ENCODE peak calls at places on chromosomes 11 and 22, in eight cellular contexts. One of them, this sample, is unnamed.

GRCh38 chr22:48307941-48308340 is 1519.7 kb downstream of the BRD1 start:
- DNase-seq in WTC11: no peak
- DNase-seq in germinal center: no peak
- DNase-seq in HT-29: no peak
- DNase-seq in HTR-8/SVneo: no peak
- DNase-seq in stimulated activated CD4-positive, alpha-beta T cell treated with anti-CD3 and anti-CD28 coated beads, Interleukin-4, amount 100 ng/mL, for 24 hours: no peak
- DNase-seq in NCI-H2081: no peak
- DNase-seq in left colon: no peak
- DNase-seq in this sample: no peak

GRCh38 chr11:121466063-121466794 is 13.5 kb upstream of the SORL1-AS1 start:
- DNase-seq in stimulated activated CD4-positive, alpha-beta T cell treated with anti-CD3 and anti-CD28 coated beads, Interleukin-4, amount 100 ng/mL, for 24 hours: peak
- DNase-seq in WTC11: peak
- DNase-seq in germinal center: no peak
- DNase-seq in HTR-8/SVneo: peak
- DNase-seq in NCI-H2081: peak
- DNase-seq in left colon: peak
- DNase-seq in HT-29: peak
- DNase-seq in this sample: no peak

GRCh38 chr11:72642815-72643511 is 31.3 kb downstream of the PDE2A start:
- DNase-seq in left colon: peak
- DNase-seq in WTC11: peak
- DNase-seq in HT-29: peak
- DNase-seq in NCI-H2081: peak
- DNase-seq in germinal center: peak
- DNase-seq in HTR-8/SVneo: peak
- DNase-seq in stimulated activated CD4-positive, alpha-beta T cell treated with anti-CD3 and anti-CD28 coated beads, Interleukin-4, amount 100 ng/mL, for 24 hours: peak
- DNase-seq in this sample: peak

GRCh38 chr11:11624926-11625325 is 3.1 kb upstream of the GALNT18 start:
- DNase-seq in stimulated activated CD4-positive, alpha-beta T cell treated with anti-CD3 and anti-CD28 coated beads, Interleukin-4, amount 100 ng/mL, for 24 hours: no peak
- DNase-seq in left colon: no peak
- DNase-seq in WTC11: no peak
- DNase-seq in HTR-8/SVneo: no peak
- DNase-seq in germinal center: no peak
- DNase-seq in HT-29: no peak
- DNase-seq in NCI-H2081: no peak
- DNase-seq in this sample: no peak

GRCh38 chr22:47060718-47061117 is 298.3 kb downstream of the TBC1D22A start:
- DNase-seq in left colon: no peak
- DNase-seq in germinal center: no peak
- DNase-seq in HTR-8/SVneo: no peak
- DNase-seq in HT-29: no peak
- DNase-seq in NCI-H2081: no peak
- DNase-seq in WTC11: no peak
- DNase-seq in stimulated activated CD4-positive, alpha-beta T cell treated with anti-CD3 and anti-CD28 coated beads, Interleukin-4, amount 100 ng/mL, for 24 hours: no peak
- DNase-seq in this sample: no peak

GRCh38 chr11:45662665-45663485 is 2.5 kb downstream of the CHST1 start:
- DNase-seq in germinal center: no peak
- DNase-seq in NCI-H2081: peak
- DNase-seq in WTC11: no peak
- DNase-seq in HTR-8/SVneo: no peak
- DNase-seq in left colon: no peak
- DNase-seq in stimulated activated CD4-positive, alpha-beta T cell treated with anti-CD3 and anti-CD28 coated beads, Interleukin-4, amount 100 ng/mL, for 24 hours: peak
- DNase-seq in HT-29: no peak
- DNase-seq in this sample: no peak

GRCh38 chr22:35914665-35915476 is 113.8 kb downstream of the RBFOX2 start:
- DNase-seq in stimulated activated CD4-positive, alpha-beta T cell treated with anti-CD3 and anti-CD28 coated beads, Interleukin-4, amount 100 ng/mL, for 24 hours: no peak
- DNase-seq in WTC11: peak
- DNase-seq in left colon: peak
- DNase-seq in NCI-H2081: peak
- DNase-seq in HT-29: peak
- DNase-seq in HTR-8/SVneo: peak
- DNase-seq in germinal center: no peak
- DNase-seq in this sample: no peak

GRCh38 chr11:60947666-60948065 is 4.3 kb downstream of the SLC15A3 start:
- DNase-seq in HTR-8/SVneo: no peak
- DNase-seq in HT-29: no peak
- DNase-seq in germinal center: no peak
- DNase-seq in WTC11: no peak
- DNase-seq in NCI-H2081: no peak
- DNase-seq in left colon: no peak
- DNase-seq in stimulated activated CD4-positive, alpha-beta T cell treated with anti-CD3 and anti-CD28 coated beads, Interleukin-4, amount 100 ng/mL, for 24 hours: no peak
- DNase-seq in this sample: no peak

GRCh38 chr22:27397036-27397947 is 404.3 kb downstream of the MN1 start:
- DNase-seq in germinal center: no peak
- DNase-seq in NCI-H2081: no peak
- DNase-seq in WTC11: no peak
- DNase-seq in left colon: no peak
- DNase-seq in stimulated activated CD4-positive, alpha-beta T cell treated with anti-CD3 and anti-CD28 coated beads, Interleukin-4, amount 100 ng/mL, for 24 hours: no peak
- DNase-seq in HT-29: no peak
- DNase-seq in HTR-8/SVneo: no peak
- DNase-seq in this sample: no peak

GRCh38 chr11:95154514-95154913 is 64.9 kb downstream of the ENDOD1 start:
- DNase-seq in germinal center: peak
- DNase-seq in stimulated activated CD4-positive, alpha-beta T cell treated with anti-CD3 and anti-CD28 coated beads, Interleukin-4, amount 100 ng/mL, for 24 hours: peak
- DNase-seq in left colon: peak
- DNase-seq in NCI-H2081: peak
- DNase-seq in HT-29: peak
- DNase-seq in HTR-8/SVneo: peak
- DNase-seq in WTC11: peak
- DNase-seq in this sample: peak

GRCh38 chr11:96091476-96091875 is 167.6 kb upstream of the MTMR2 start:
- DNase-seq in HTR-8/SVneo: no peak
- DNase-seq in stimulated activated CD4-positive, alpha-beta T cell treated with anti-CD3 and anti-CD28 coated beads, Interleukin-4, amount 100 ng/mL, for 24 hours: no peak
- DNase-seq in germinal center: peak
- DNase-seq in WTC11: no peak
- DNase-seq in left colon: no peak
- DNase-seq in HT-29: peak
- DNase-seq in NCI-H2081: no peak
- DNase-seq in this sample: no peak

GRCh38 chr22:36048911-36049677 is 20.5 kb upstream of the RBFOX2 start:
- DNase-seq in left colon: no peak
- DNase-seq in NCI-H2081: no peak
- DNase-seq in stimulated activated CD4-positive, alpha-beta T cell treated with anti-CD3 and anti-CD28 coated beads, Interleukin-4, amount 100 ng/mL, for 24 hours: no peak
- DNase-seq in WTC11: no peak
- DNase-seq in HT-29: no peak
- DNase-seq in HTR-8/SVneo: no peak
- DNase-seq in germinal center: no peak
- DNase-seq in this sample: no peak

GRCh38 chr22:37048133-37048532 is 3.4 kb upstream of the KCTD17 start:
- DNase-seq in stimulated activated CD4-positive, alpha-beta T cell treated with anti-CD3 and anti-CD28 coated beads, Interleukin-4, amount 100 ng/mL, for 24 hours: no peak
- DNase-seq in WTC11: no peak
- DNase-seq in left colon: no peak
- DNase-seq in HT-29: no peak
- DNase-seq in NCI-H2081: no peak
- DNase-seq in germinal center: no peak
- DNase-seq in HTR-8/SVneo: no peak
- DNase-seq in this sample: no peak